ENCODE peak calls at places on chromosomes 5 and 9, in four cellular contexts. G, P, J and M are unnamed samples.

GRCh38 chr5:59773286-59773685 is 120.2 kb downstream of the PDE4D start:
- DNase-seq in G (peak), P (no peak), J (peak), M (peak)

GRCh38 chr5:95655575-95655974 is 9.0 kb downstream of the RFESD start:
- DNase-seq in G (no peak), P (no peak), J (no peak), M (no peak)

GRCh38 chr5:2611561-2612096 is 139.8 kb downstream of the IRX2 start:
- DNase-seq in G (no peak), P (no peak), J (no peak), M (no peak)

GRCh38 chr9:107213561-107214028 is 69.5 kb upstream of the RAD23B start:
- DNase-seq in G (peak), P (no peak), J (peak), M (peak)

GRCh38 chr9:6576930-6577329 is 68.6 kb downstream of the GLDC start:
- DNase-seq in G (no peak), P (no peak), J (no peak), M (no peak)

GRCh38 chr5:119656023-119656422 is 26.7 kb downstream of the FAM170A start:
- DNase-seq in G (no peak), P (no peak), J (no peak), M (no peak)

GRCh38 chr5:891837-892389 is 688 bp downstream of the BRD9 start:
- DNase-seq in G (peak), P (no peak), J (peak), M (peak)

GRCh38 chr5:15645776-15646175 is 145.8 kb downstream of the FBXL7 start:
- DNase-seq in G (no peak), P (no peak), J (no peak), M (no peak)

GRCh38 chr9:125551781-125552180 is 155.2 kb downstream of the MAPKAP1 start:
- DNase-seq in G (no peak), P (no peak), J (no peak), M (no peak)

GRCh38 chr5:36457511-36458260 is 148.7 kb upstream of the SLC1A3 start:
- DNase-seq in G (peak), P (no peak), J (peak), M (peak)

GRCh38 chr9:111833941-111834340 is 39.2 kb upstream of the SHOC1 start:
- DNase-seq in G (peak), P (no peak), J (no peak), M (peak)

GRCh38 chr9:684055-684949 is 157.2 kb upstream of the DMRT1 start:
- DNase-seq in G (peak), P (no peak), J (peak), M (peak)

GRCh38 chr9:137297060-137297664 is 4.9 kb downstream of the NRARP start:
- DNase-seq in G (no peak), P (peak), J (no peak), M (no peak)

GRCh38 chr5:143101740-143102386 is 301.6 kb downstream of the NR3C1 start:
- DNase-seq in G (no peak), P (no peak), J (no peak), M (no peak)

GRCh38 chr5:156815988-156816599 is 34.0 kb upstream of the PPP1R2B start:
- DNase-seq in G (peak), P (peak), J (no peak), M (peak)

GRCh38 chr5:53874409-53874808 is 314.0 kb downstream of the NDUFS4 start:
- DNase-seq in G (no peak), P (no peak), J (no peak), M (peak)

GRCh38 chr5:53464722-53465121 is 15.7 kb upstream of the FST start:
- DNase-seq in G (no peak), P (no peak), J (no peak), M (peak)

GRCh38 chr5:36060516-36060885 is 6.2 kb downstream of the UGT3A2 start:
- DNase-seq in G (no peak), P (no peak), J (no peak), M (peak)

GRCh38 chr9:132166599-132166998 is 4.7 kb downstream of the NTNG2 start:
- DNase-seq in G (no peak), P (no peak), J (no peak), M (peak)

GRCh38 chr5:156411131-156411727 is 84.3 kb downstream of the SGCD start:
- DNase-seq in G (peak), P (no peak), J (peak), M (peak)

GRCh38 chr9:129097671-129098306 is 12.8 kb downstream of the CRAT start:
- DNase-seq in G (no peak), P (no peak), J (no peak), M (no peak)

DNA sequence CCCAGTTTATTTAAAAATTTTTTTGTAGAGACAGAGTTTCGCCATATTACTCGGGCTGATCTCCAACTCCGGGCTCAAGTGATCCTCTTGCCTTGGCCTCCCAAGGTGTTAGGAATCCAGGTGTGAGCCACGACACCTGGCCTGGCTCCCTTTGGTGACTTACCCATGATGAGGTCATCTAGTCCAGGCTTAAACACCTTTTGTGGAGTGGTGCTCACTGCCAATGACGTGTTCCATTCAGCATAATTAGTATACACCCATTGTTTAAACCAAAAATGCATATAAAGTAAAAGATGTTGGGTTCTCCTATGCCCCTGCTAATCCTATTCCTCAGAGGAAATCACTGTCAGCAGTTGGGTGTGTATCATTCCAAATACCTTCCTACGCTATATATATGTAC is 91.0 kb downstream of the HSPA4 start:
- DNase-seq in G (peak), P (no peak), J (no peak), M (no peak)
- H3K4me3 ChIP-seq in G (no peak), P (no peak), J (no peak), M (no peak)

GRCh38 chr9:99827244-99827643 is 5.6 kb downstream of the NR4A3 start:
- DNase-seq in G (no peak), P (no peak), J (no peak), M (no peak)
- TF ChIP-seq CTCF in G (no peak), P (no peak), J (no peak), M (no peak)

GRCh38 chr9:134641173-134641985 is at the start of gene COL5A1:
- DNase-seq in G (peak), P (peak), J (peak), M (peak)

GRCh38 chr9:134643306-134643705 is 1.7 kb downstream of the COL5A1 start:
- DNase-seq in G (no peak), P (no peak), J (peak), M (peak)

GRCh38 chr9:134640491-134641172 is 971 bp upstream of the COL5A1 start:
- DNase-seq in G (no peak), P (no peak), J (no peak), M (no peak)

GRCh38 chr9:134641989-134642384 is 384 bp downstream of the COL5A1 start:
- DNase-seq in G (no peak), P (no peak), J (no peak), M (no peak)

DNA sequence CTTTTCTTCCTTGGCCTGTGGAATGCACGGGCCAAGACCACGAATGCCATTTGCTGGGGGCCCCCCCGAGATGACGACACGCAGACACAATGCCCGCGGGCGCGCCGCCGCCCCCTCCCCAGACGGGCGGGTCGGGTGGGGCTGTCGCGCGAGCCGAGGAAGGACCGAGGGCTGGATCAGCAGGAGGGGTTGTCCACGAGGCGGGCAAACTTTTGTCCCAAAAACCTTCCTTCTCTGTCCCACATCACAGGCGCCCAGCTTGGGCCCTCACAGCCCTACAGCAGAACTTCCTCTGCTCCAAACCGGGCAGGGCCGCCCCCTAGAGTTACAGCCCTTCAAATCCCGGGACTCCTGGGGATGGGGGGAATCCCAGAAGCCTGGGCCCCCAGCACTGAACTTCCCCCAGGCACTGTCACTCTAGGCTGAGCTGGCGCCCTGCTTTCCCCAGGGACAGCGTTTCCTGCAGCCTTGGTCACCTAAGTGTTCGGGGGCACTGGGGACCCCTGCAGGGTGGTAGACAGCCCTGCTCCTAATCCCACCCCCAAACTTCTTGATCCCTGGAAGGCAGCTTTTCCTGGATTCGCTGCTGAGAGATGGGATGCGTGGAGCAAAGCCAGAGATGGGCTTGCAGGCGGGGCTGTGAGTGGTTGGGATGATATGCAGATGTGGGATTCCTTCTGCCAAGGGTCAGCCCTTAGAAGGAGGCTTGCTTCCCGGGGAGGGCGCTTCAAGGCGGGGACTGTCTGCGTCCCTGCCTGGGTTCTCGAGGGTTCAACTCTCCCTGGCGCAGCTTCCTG is 980 bp downstream of the COL5A1 start:
- DNase-seq in G (peak), P (peak), J (peak), M (peak)
- H3K4me3 ChIP-seq in G (peak), P (no peak), J (peak), M (peak)

GRCh38 chr5:5293029-5293428 is 129.4 kb upstream of the ICE1 start:
- DNase-seq in G (no peak), P (no peak), J (no peak), M (no peak)
- TF ChIP-seq CTCF in G (no peak), P (no peak), J (no peak), M (no peak)

GRCh38 chr9:36470891-36471290 is 70.8 kb upstream of the RNF38 start:
- DNase-seq in G (peak), P (peak), J (peak), M (peak)

GRCh38 chr9:36471359-36471758 is 71.3 kb upstream of the RNF38 start:
- DNase-seq in G (peak), P (no peak), J (no peak), M (no peak)
- H3K4me3 ChIP-seq in G (no peak), P (no peak), J (no peak), M (no peak)

GRCh38 chr5:151212361-151212899 is 11.5 kb downstream of the CCDC69 start:
- DNase-seq in G (no peak), P (no peak), J (no peak), M (no peak)
- TF ChIP-seq CTCF in G (no peak), P (no peak), J (no peak), M (no peak)